ENCODE peak calls at places on chromosomes 13 and 19, in seven cellular contexts. T is NCI-H748 treated with DMSO at 0.1 percent for 48 hours; R is neuronal stem cell; F is NCI-H187 treated with DMSO at 0.1 percent for 48 hours; K is Calu3; D is CD8-positive, alpha-beta memory T cell; L is dorsolateral prefrontal cortex. W is an unnamed sample.
A peak's percentile ranks its signal among the peaks of the same experiment; 100 is the strongest.

GRCh38 chr19:30217461-30217860 is 154.7 kb upstream of the ZNF536 start:
- DNase-seq in T (no peak), R (no peak), F (no peak), K (no peak), D (no peak), L (no peak), W (no peak)

GRCh38 chr13:69912576-69913074 is 195.0 kb upstream of the ATXN8OS start:
- DNase-seq in T (no peak), R (no peak), F (peak; percentile 26), K (no peak), D (no peak), L (no peak), W (no peak)

GRCh38 chr19:46351241-46352041 is 4.6 kb downstream of the PPP5C start:
- DNase-seq in T (no peak), R (no peak), F (no peak), K (peak; percentile 70), D (peak; percentile 32), L (no peak), W (no peak)

GRCh38 chr13:41465215-41465907 is 8.0 kb downstream of the RGCC start:
- DNase-seq in T (no peak), R (no peak), F (no peak), K (no peak), D (peak; percentile 89), L (no peak), W (no peak)

GRCh38 chr19:12873891-12874745 is 7.1 kb downstream of the DNASE2 start:
- DNase-seq in T (no peak), R (no peak), F (no peak), K (no peak), D (no peak), L (no peak), W (no peak)

GRCh38 chr19:8445488-8446001 is 770 bp downstream of the HNRNPM start:
- DNase-seq in T (no peak), R (peak; percentile 20), F (no peak), K (peak; percentile 26), D (peak; percentile 46), L (no peak), W (peak; percentile 27)

GRCh38 chr19:42185281-42185680 is 32.2 kb downstream of the DEDD2 start:
- DNase-seq in T (no peak), R (no peak), F (no peak), K (no peak), D (no peak), L (no peak), W (no peak)

GRCh38 chr13:84607614-84608013 is 725.3 kb upstream of the SLITRK1 start:
- DNase-seq in T (no peak), R (no peak), F (no peak), K (no peak), D (no peak), L (no peak), W (no peak)

GRCh38 chr19:41546386-41546789 is 29.6 kb upstream of the CEACAM21 start:
- DNase-seq in T (no peak), R (no peak), F (no peak), K (no peak), D (no peak), L (no peak), W (no peak)